ENCODE peak calls at places on chromosomes 4 and X, in ten cellular contexts. H is lower lobe of right lung, L is psoas muscle, B is right cardiac atrium, S is right atrium auricular region, X is neuronal stem cell, T is PC-9, M is right lobe of liver, R is mucosa of descending colon, I is Peyer's patch. U is an unnamed sample. For H3K4me1, the result is how much of the 10 kb centered on the place peaks cover.

GRCh38 chrX:155632424-155633100 is 19.8 kb upstream of the TMLHE start:
- DNase-seq in H (no peak), L (no peak), B (no peak), S (no peak), X (no peak), T (no peak), M (no peak), R (no peak), I (no peak), U (no peak)

GRCh38 chr4:39750216-39750615 is 52.3 kb downstream of the UBE2K start:
- DNase-seq in H (no peak), L (no peak), B (no peak), S (no peak), X (no peak), T (no peak), M (no peak), R (no peak), I (no peak), U (no peak)

GRCh38 chrX:50211510-50211909 is 6.9 kb downstream of the CCNB3 start:
- DNase-seq in H (no peak), L (no peak), B (no peak), S (no peak), X (no peak), T (no peak), M (no peak), R (peak), I (no peak), U (no peak)

GRCh38 chrX:131802836-131803626 is 220.1 kb upstream of the STK26 start:
- DNase-seq in H (no peak), L (peak), B (peak), S (no peak), X (no peak), T (no peak), M (no peak), R (no peak), I (peak), U (peak)

GRCh38 chrX:12564221-12564620 is 227.0 kb upstream of the PRPS2 start:
- DNase-seq in H (no peak), L (no peak), B (no peak), S (no peak), X (no peak), T (no peak), M (no peak), R (no peak), I (no peak), U (no peak)

GRCh38 chr4:188767496-188767895 is 628.3 kb downstream of the TRIML1 start:
- DNase-seq in H (no peak), L (no peak), B (no peak), S (no peak), X (no peak), T (no peak), M (no peak), R (no peak), I (no peak), U (no peak)

GRCh38 chrX:15206306-15206705 is 63.6 kb downstream of the ASB9 start:
- DNase-seq in H (no peak), L (no peak), B (no peak), S (no peak), X (no peak), T (no peak), M (no peak), R (peak), I (no peak), U (no peak)

GRCh38 chrX:155966876-155967275 is 30.6 kb upstream of the IL9R start:
- DNase-seq in H (no peak), L (no peak), B (no peak), S (no peak), X (no peak), T (peak), M (no peak), R (no peak), I (no peak), U (no peak)

GRCh38 chr4:967113-968104 is 6.0 kb downstream of the DGKQ start:
- DNase-seq in H (no peak), L (no peak), B (no peak), S (no peak), X (no peak), T (no peak), M (no peak), R (no peak), I (no peak), U (peak)

GRCh38 chr4:150583287-150584197 is 1.6 kb downstream of the MAB21L2 start:
- DNase-seq in H (peak), L (peak), B (peak), S (no peak), X (peak), T (no peak), M (peak), R (no peak), I (no peak), U (peak)

GRCh38 chr4:185651137-185651677 is 115.9 kb upstream of the PDLIM3 start:
- DNase-seq in H (no peak), L (no peak), B (no peak), S (no peak), X (no peak), T (no peak), M (no peak), R (no peak), I (no peak), U (no peak)

GRCh38 chr4:15366660-15367059 is 61.2 kb upstream of the C1QTNF7 start:
- DNase-seq in H (no peak), L (no peak), B (no peak), S (no peak), X (no peak), T (no peak), M (no peak), R (no peak), I (no peak), U (no peak)

GRCh38 chr4:112102875-112103370 is 42.3 kb upstream of the FAM241A start:
- DNase-seq in H (no peak), L (no peak), B (no peak), S (no peak), X (no peak), T (no peak), M (no peak), R (no peak), I (no peak), U (no peak)

GRCh38 chrX:148930330-148930729 is 429.9 kb downstream of the AFF2 start:
- DNase-seq in H (no peak), L (no peak), B (no peak), S (no peak), X (no peak), T (no peak), M (no peak), R (no peak), I (no peak), U (no peak)

GRCh38 chrX:1531106-1531890 is 5.7 kb downstream of the P2RY8 start:
- DNase-seq in H (no peak), L (no peak), B (no peak), S (no peak), X (no peak), T (no peak), M (peak), R (no peak), I (no peak), U (no peak)

GRCh38 chr4:119841361-119841760 is 212.8 kb upstream of the PDE5A start:
- DNase-seq in H (no peak), L (no peak), B (no peak), S (no peak), X (no peak), T (peak), M (no peak), R (no peak), I (no peak), U (no peak)

GRCh38 chr4:80240976-80241375 is 25.5 kb upstream of the FGF5 start:
- DNase-seq in H (no peak), L (no peak), B (no peak), S (no peak), X (no peak), T (no peak), M (no peak), R (no peak), I (no peak), U (no peak)

GRCh38 chrX:72142931-72143709 is 11.4 kb upstream of the RTL5 start:
- DNase-seq in H (no peak), L (no peak), B (no peak), S (no peak), X (no peak), T (no peak), M (no peak), R (no peak), I (no peak), U (no peak)

GRCh38 chrX:994780-995179 is 217.7 kb downstream of the CRLF2 start:
- DNase-seq in H (no peak), L (no peak), B (no peak), S (no peak), X (no peak), T (no peak), M (no peak), R (no peak), I (no peak), U (no peak)

GRCh38 chr4:106584590-106584989 is 216.0 kb upstream of the GIMD1 start:
- DNase-seq in H (no peak), L (no peak), B (no peak), S (no peak), X (no peak), T (no peak), M (no peak), R (no peak), I (no peak), U (no peak)

GRCh38 chrX:109448539-109448938 is 33.3 kb downstream of the GUCY2F start:
- DNase-seq in H (no peak), L (no peak), B (no peak), S (no peak), X (no peak), T (no peak), M (no peak), R (no peak), I (no peak), U (no peak)

GRCh38 chrX:12319012-12319519 is 180.8 kb downstream of the FRMPD4 start:
- DNase-seq in H (no peak), L (no peak), B (no peak), S (no peak), X (peak), T (no peak), M (no peak), R (no peak), I (no peak), U (no peak)

GRCh38 chrX:129427267-129427666 is 96.0 kb downstream of the SMARCA1 start:
- DNase-seq in H (no peak), L (no peak), B (no peak), S (no peak), X (no peak), T (no peak), M (no peak), R (no peak), I (no peak), U (no peak)

GRCh38 chr4:73309211-73309610 is 50.6 kb upstream of the ANKRD17 start:
- DNase-seq in H (no peak), L (no peak), B (no peak), S (no peak), X (no peak), T (no peak), M (no peak), R (no peak), I (no peak), U (no peak)

GRCh38 chr4:30839583-30840520 is 119.7 kb downstream of the PCDH7 start:
- DNase-seq in H (no peak), L (no peak), B (no peak), S (no peak), X (no peak), T (peak), M (no peak), R (no peak), I (no peak), U (no peak)

GRCh38 chr4:41057456-41057855 is 156.9 kb downstream of the APBB2 start:
- DNase-seq in H (no peak), L (no peak), B (no peak), S (no peak), X (no peak), T (no peak), M (no peak), R (no peak), I (no peak), U (no peak)

GRCh38 chr4:15691346-15692140 is 9.9 kb downstream of the FAM200B start:
- DNase-seq in H (no peak), L (no peak), B (no peak), S (no peak), X (no peak), T (no peak), M (no peak), R (no peak), I (no peak), U (no peak)

GRCh38 chr4:139042981-139043460 is 27.4 kb downstream of the NOCT start:
- DNase-seq in H (no peak), L (no peak), B (no peak), S (no peak), X (no peak), T (no peak), M (no peak), R (no peak), I (no peak), U (no peak)

GRCh38 chrX:123171781-123172180 is 12.3 kb upstream of the GRIA3 start:
- DNase-seq in H (no peak), L (no peak), B (no peak), S (no peak), X (no peak), T (no peak), M (no peak), R (no peak), I (no peak), U (no peak)

GRCh38 chrX:111483140-111483539 is 28.3 kb upstream of the SERTM2 start:
- DNase-seq in H (no peak), L (no peak), B (no peak), S (no peak), X (no peak), T (no peak), M (no peak), R (no peak), I (no peak), U (no peak)

GRCh38 chrX:123626962-123627361 is 105.9 kb downstream of the THOC2 start:
- DNase-seq in H (no peak), L (no peak), B (no peak), S (no peak), X (no peak), T (no peak), M (no peak), R (no peak), I (no peak), U (no peak)

GRCh38 chrX:31307952-31308351 is 236.1 kb upstream of the FTHL17 start:
- DNase-seq in H (no peak), L (no peak), B (no peak), S (no peak), X (no peak), T (no peak), M (no peak), R (no peak), I (no peak), U (no peak)

GRCh38 chr4:165403667-165404066 is 24.9 kb downstream of the CPE start:
- DNase-seq in H (no peak), L (no peak), B (no peak), S (no peak), X (no peak), T (no peak), M (no peak), R (no peak), I (no peak), U (no peak)

GRCh38 chr4:31104033-31104432 is 383.9 kb downstream of the PCDH7 start:
- DNase-seq in H (no peak), L (no peak), B (no peak), S (no peak), X (no peak), T (no peak), M (no peak), R (no peak), I (no peak), U (no peak)

GRCh38 chr4:14566518-14566917 is 435.8 kb upstream of the CPEB2 start:
- DNase-seq in H (no peak), L (no peak), B (no peak), S (no peak), X (no peak), T (no peak), M (no peak), R (no peak), I (no peak), U (no peak)

GRCh38 chr4:134126161-134126560 is 75.4 kb downstream of the PABPC4L start:
- DNase-seq in H (no peak), L (no peak), B (no peak), S (no peak), X (no peak), T (no peak), M (no peak), R (no peak), I (no peak), U (no peak)

DNA sequence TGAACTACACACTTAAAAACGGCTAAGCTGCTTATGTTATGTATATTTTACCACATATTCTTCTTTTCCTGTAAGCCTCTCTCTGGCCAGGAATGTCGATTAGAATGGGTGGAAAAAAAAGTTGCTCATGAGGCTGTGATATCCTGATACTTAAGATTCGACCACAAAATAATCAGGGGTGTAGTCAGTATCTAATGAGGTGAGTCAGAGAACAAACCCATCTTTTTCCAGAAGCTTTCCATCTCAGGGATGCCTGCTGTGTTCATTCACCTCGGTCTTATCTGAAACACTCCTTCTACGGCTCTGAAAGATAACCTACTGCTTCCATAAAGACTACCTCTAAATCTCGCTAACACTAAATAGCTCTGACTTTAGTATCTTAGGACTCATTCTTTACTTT is 142.7 kb upstream of the MAP3K15 start:
- DNase-seq in H (no peak), L (no peak), B (no peak), S (no peak), X (no peak), T (no peak), M (no peak), R (no peak), I (no peak), U (no peak)
- H3K4me1 ChIP-seq in H (under half), L (under half), B (under half), S (under half), X (under half), T (under half), M (under half), R (under half), I (under half), U (under half)

GRCh38 chr4:24979554-24979953 is 51.2 kb downstream of the LGI2 start:
- DNase-seq in H (no peak), L (no peak), B (peak), S (peak), X (no peak), T (no peak), M (peak), R (peak), I (no peak), U (peak)
- H3K4me1 ChIP-seq in H (under half), L (under half), B (under half), S (under half), X (under half), T (under half), M (under half), R (under half), I (under half), U (under half)

DNA sequence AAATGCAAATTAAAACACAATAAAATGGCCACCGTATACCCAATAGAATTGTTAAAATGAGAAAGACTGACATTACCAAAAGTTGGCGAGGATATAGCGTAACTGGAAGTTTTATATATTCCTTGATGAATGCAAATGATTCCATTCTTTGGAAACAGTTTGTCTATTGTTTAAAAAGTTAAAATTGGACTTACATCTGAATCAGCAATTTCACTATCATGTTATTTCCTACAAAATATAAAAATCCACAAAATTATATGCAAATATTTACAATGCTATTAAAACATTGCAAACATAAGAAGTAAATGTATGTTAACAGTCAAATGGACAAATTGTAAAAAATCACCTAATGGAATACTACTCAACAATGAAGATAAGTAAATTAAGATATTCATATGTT is 852.2 kb upstream of the NDST4 start:
- DNase-seq in H (no peak), L (no peak), B (no peak), S (no peak), X (no peak), T (no peak), M (no peak), R (no peak), I (no peak), U (no peak)
- H3K4me1 ChIP-seq in H (under half), L (under half), B (under half), S (under half), X (under half), T (under half), M (under half), R (under half), I (under half), U (under half)

GRCh38 chr4:23877758-23878229 is 12.1 kb downstream of the PPARGC1A start:
- DNase-seq in H (no peak), L (no peak), B (peak), S (no peak), X (no peak), T (no peak), M (peak), R (peak), I (no peak), U (no peak)

GRCh38 chr4:23878235-23878861 is 11.5 kb downstream of the PPARGC1A start:
- DNase-seq in H (no peak), L (no peak), B (no peak), S (no peak), X (no peak), T (no peak), M (no peak), R (no peak), I (no peak), U (no peak)

GRCh38 chr4:23875317-23875716 is 14.5 kb downstream of the PPARGC1A start:
- DNase-seq in H (no peak), L (no peak), B (no peak), S (no peak), X (no peak), T (no peak), M (no peak), R (peak), I (no peak), U (no peak)

GRCh38 chr4:23874536-23874901 is 15.3 kb downstream of the PPARGC1A start:
- DNase-seq in H (no peak), L (no peak), B (no peak), S (no peak), X (no peak), T (no peak), M (peak), R (peak), I (no peak), U (no peak)

GRCh38 chr4:23876418-23877089 is 13.3 kb downstream of the PPARGC1A start:
- DNase-seq in H (no peak), L (no peak), B (no peak), S (no peak), X (no peak), T (no peak), M (no peak), R (peak), I (no peak), U (no peak)
- H3K4me1 ChIP-seq in H (under half), L (half or more), B (under half), S (half or more), X (under half), T (under half), M (half or more), R (under half), I (under half), U (under half)

DNA sequence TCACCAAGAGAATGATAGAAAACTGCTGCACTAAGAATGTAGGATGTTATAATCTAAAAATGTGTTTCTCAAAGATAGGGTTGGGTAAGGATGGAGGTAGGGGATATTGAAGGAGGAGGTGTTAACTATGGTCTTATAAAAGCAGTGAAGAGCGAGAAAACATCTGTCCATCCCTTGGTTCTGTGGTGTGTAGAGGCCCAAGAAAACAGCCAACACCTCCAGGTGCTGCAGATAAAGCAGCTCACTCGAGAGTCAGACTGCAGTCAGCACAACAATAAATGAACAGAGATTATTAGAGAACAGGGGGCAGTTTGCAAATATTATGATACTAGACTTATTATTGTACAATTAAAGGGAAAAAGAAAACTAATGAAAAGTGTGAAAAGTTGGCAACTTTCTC is 141.5 kb downstream of the CAMK2D start:
- DNase-seq in H (no peak), L (no peak), B (no peak), S (no peak), X (no peak), T (no peak), M (no peak), R (no peak), I (no peak), U (no peak)
- H3K4me1 ChIP-seq in H (under half), L (under half), B (under half), S (under half), X (under half), T (under half), M (under half), R (under half), I (under half), U (under half)

GRCh38 chr4:86924805-86925204 is 10.0 kb upstream of the AFF1 start:
- DNase-seq in H (no peak), L (no peak), B (no peak), S (no peak), X (no peak), T (peak), M (no peak), R (no peak), I (no peak), U (no peak)
- H3K4me1 ChIP-seq in H (under half), L (under half), B (under half), S (under half), X (under half), T (under half), M (under half), R (under half), I (under half), U (under half)